ENCODE peak calls at places on chromosomes 6 and 20, in seven cellular contexts. One of them, this sample, is unnamed.

GRCh38 chr6:79713701-79714322 is 82.7 kb downstream of the SH3BGRL2 start:
- DNase-seq in WERI-Rb-1: peak; percentile 62
- DNase-seq in tibial artery: no peak
- DNase-seq in CD8-positive, alpha-beta T cell: peak; percentile 53
- DNase-seq in stomach: peak; percentile 35
- DNase-seq in PC-3: peak; percentile 64
- DNase-seq in endothelial cell of umbilical vein: peak; percentile 64
- DNase-seq in this sample: peak; percentile 82

GRCh38 chr20:35039146-35039545 is 53.5 kb downstream of the TRPC4AP start:
- DNase-seq in WERI-Rb-1: no peak
- DNase-seq in tibial artery: no peak
- DNase-seq in CD8-positive, alpha-beta T cell: no peak
- DNase-seq in stomach: peak; percentile 38
- DNase-seq in PC-3: peak; percentile 87
- DNase-seq in endothelial cell of umbilical vein: no peak
- DNase-seq in this sample: no peak

GRCh38 chr6:149249370-149250357 is 67.8 kb upstream of the TAB2 start:
- DNase-seq in WERI-Rb-1: no peak
- DNase-seq in tibial artery: no peak
- DNase-seq in CD8-positive, alpha-beta T cell: no peak
- DNase-seq in stomach: no peak
- DNase-seq in PC-3: peak; percentile 37
- DNase-seq in endothelial cell of umbilical vein: no peak
- DNase-seq in this sample: no peak

GRCh38 chr6:135146160-135146920 is 34.8 kb upstream of the MYB start:
- DNase-seq in WERI-Rb-1: no peak
- DNase-seq in tibial artery: no peak
- DNase-seq in CD8-positive, alpha-beta T cell: no peak
- DNase-seq in stomach: no peak
- DNase-seq in PC-3: peak; percentile 11
- DNase-seq in endothelial cell of umbilical vein: no peak
- DNase-seq in this sample: no peak

GRCh38 chr6:104537185-104537584 is 322.5 kb downstream of the HACE1 start:
- DNase-seq in WERI-Rb-1: no peak
- DNase-seq in tibial artery: no peak
- DNase-seq in CD8-positive, alpha-beta T cell: no peak
- DNase-seq in stomach: no peak
- DNase-seq in PC-3: peak; percentile 63
- DNase-seq in endothelial cell of umbilical vein: peak; percentile 62
- DNase-seq in this sample: no peak

GRCh38 chr6:78909391-78909790 is 42.0 kb downstream of the IRAK1BP1 start:
- DNase-seq in WERI-Rb-1: no peak
- DNase-seq in tibial artery: no peak
- DNase-seq in CD8-positive, alpha-beta T cell: no peak
- DNase-seq in stomach: no peak
- DNase-seq in PC-3: no peak
- DNase-seq in endothelial cell of umbilical vein: no peak
- DNase-seq in this sample: no peak

GRCh38 chr6:132964101-132964867 is 149.9 kb downstream of the RPS12 start:
- DNase-seq in WERI-Rb-1: no peak
- DNase-seq in tibial artery: no peak
- DNase-seq in CD8-positive, alpha-beta T cell: no peak
- DNase-seq in stomach: no peak
- DNase-seq in PC-3: peak; percentile 86
- DNase-seq in endothelial cell of umbilical vein: peak; percentile 97
- DNase-seq in this sample: no peak

GRCh38 chr20:58571942-58572666 is 56.9 kb upstream of the APCDD1L start:
- DNase-seq in WERI-Rb-1: no peak
- DNase-seq in tibial artery: no peak
- DNase-seq in CD8-positive, alpha-beta T cell: no peak
- DNase-seq in stomach: no peak
- DNase-seq in PC-3: peak; percentile 39
- DNase-seq in endothelial cell of umbilical vein: peak; percentile 62
- DNase-seq in this sample: no peak

GRCh38 chr6:157987788-157988699 is 6.4 kb downstream of the SYNJ2 start:
- DNase-seq in WERI-Rb-1: no peak
- DNase-seq in tibial artery: no peak
- DNase-seq in CD8-positive, alpha-beta T cell: no peak
- DNase-seq in stomach: no peak
- DNase-seq in PC-3: no peak
- DNase-seq in endothelial cell of umbilical vein: no peak
- DNase-seq in this sample: no peak

GRCh38 chr6:116397960-116398359 is 27.2 kb downstream of the DSE start:
- DNase-seq in WERI-Rb-1: no peak
- DNase-seq in tibial artery: no peak
- DNase-seq in CD8-positive, alpha-beta T cell: no peak
- DNase-seq in stomach: no peak
- DNase-seq in PC-3: no peak
- DNase-seq in endothelial cell of umbilical vein: peak; percentile 19
- DNase-seq in this sample: no peak

GRCh38 chr20:17806739-17807441 is 107.1 kb downstream of the BANF2 start:
- DNase-seq in WERI-Rb-1: no peak
- DNase-seq in tibial artery: peak; percentile 83
- DNase-seq in CD8-positive, alpha-beta T cell: no peak
- DNase-seq in stomach: peak; percentile 49
- DNase-seq in PC-3: no peak
- DNase-seq in endothelial cell of umbilical vein: peak; percentile 48
- DNase-seq in this sample: peak; percentile 72

GRCh38 chr6:5506149-5506548 is 244.8 kb downstream of the FARS2 start:
- DNase-seq in WERI-Rb-1: no peak
- DNase-seq in tibial artery: no peak
- DNase-seq in CD8-positive, alpha-beta T cell: no peak
- DNase-seq in stomach: no peak
- DNase-seq in PC-3: no peak
- DNase-seq in endothelial cell of umbilical vein: no peak
- DNase-seq in this sample: no peak

GRCh38 chr20:25197173-25197869 is 1.8 kb downstream of the ENTPD6 start:
- DNase-seq in WERI-Rb-1: no peak
- DNase-seq in tibial artery: no peak
- DNase-seq in CD8-positive, alpha-beta T cell: peak; percentile 27
- DNase-seq in stomach: no peak
- DNase-seq in PC-3: peak; percentile 25
- DNase-seq in endothelial cell of umbilical vein: no peak
- DNase-seq in this sample: peak; percentile 61

GRCh38 chr20:4229415-4229814 is 214.1 kb upstream of the RNF24 start:
- DNase-seq in WERI-Rb-1: no peak
- DNase-seq in tibial artery: no peak
- DNase-seq in CD8-positive, alpha-beta T cell: no peak
- DNase-seq in stomach: no peak
- DNase-seq in PC-3: no peak
- DNase-seq in endothelial cell of umbilical vein: no peak
- DNase-seq in this sample: no peak

GRCh38 chr20:23776067-23776771 is 25.5 kb upstream of the CST1 start:
- DNase-seq in WERI-Rb-1: no peak
- DNase-seq in tibial artery: no peak
- DNase-seq in CD8-positive, alpha-beta T cell: no peak
- DNase-seq in stomach: no peak
- DNase-seq in PC-3: no peak
- DNase-seq in endothelial cell of umbilical vein: no peak
- DNase-seq in this sample: peak; percentile 86

GRCh38 chr6:15073344-15073789 is 172.5 kb upstream of the JARID2 start:
- DNase-seq in WERI-Rb-1: no peak
- DNase-seq in tibial artery: no peak
- DNase-seq in CD8-positive, alpha-beta T cell: no peak
- DNase-seq in stomach: no peak
- DNase-seq in PC-3: peak; percentile 92
- DNase-seq in endothelial cell of umbilical vein: no peak
- DNase-seq in this sample: no peak

GRCh38 chr6:4224082-4224978 is 89.0 kb upstream of the ECI2 start:
- DNase-seq in WERI-Rb-1: peak; percentile 51
- DNase-seq in tibial artery: no peak
- DNase-seq in CD8-positive, alpha-beta T cell: no peak
- DNase-seq in stomach: no peak
- DNase-seq in PC-3: no peak
- DNase-seq in endothelial cell of umbilical vein: no peak
- DNase-seq in this sample: no peak

GRCh38 chr20:17017232-17017631 is 209.6 kb upstream of the PCSK2 start:
- DNase-seq in WERI-Rb-1: no peak
- DNase-seq in tibial artery: no peak
- DNase-seq in CD8-positive, alpha-beta T cell: no peak
- DNase-seq in stomach: no peak
- DNase-seq in PC-3: no peak
- DNase-seq in endothelial cell of umbilical vein: no peak
- DNase-seq in this sample: no peak

GRCh38 chr6:31864818-31865204 is 2.2 kb upstream of the NEU1 start:
- DNase-seq in WERI-Rb-1: no peak
- DNase-seq in tibial artery: no peak
- DNase-seq in CD8-positive, alpha-beta T cell: no peak
- DNase-seq in stomach: no peak
- DNase-seq in PC-3: no peak
- DNase-seq in endothelial cell of umbilical vein: no peak
- DNase-seq in this sample: no peak

GRCh38 chr6:169944415-169944814 is 193.0 kb downstream of the ERMARD start:
- DNase-seq in WERI-Rb-1: no peak
- DNase-seq in tibial artery: no peak
- DNase-seq in CD8-positive, alpha-beta T cell: no peak
- DNase-seq in stomach: no peak
- DNase-seq in PC-3: peak; percentile 54
- DNase-seq in endothelial cell of umbilical vein: peak; percentile 39
- DNase-seq in this sample: no peak

GRCh38 chr20:56631318-56631989 is 2.3 kb downstream of the TFAP2C start:
- DNase-seq in WERI-Rb-1: no peak
- DNase-seq in tibial artery: no peak
- DNase-seq in CD8-positive, alpha-beta T cell: no peak
- DNase-seq in stomach: no peak
- DNase-seq in PC-3: peak; percentile 44
- DNase-seq in endothelial cell of umbilical vein: no peak
- DNase-seq in this sample: peak; percentile 76

GRCh38 chr6:130282234-130282995 is 59.7 kb upstream of the SAMD3 start:
- DNase-seq in WERI-Rb-1: peak; percentile 21
- DNase-seq in tibial artery: no peak
- DNase-seq in CD8-positive, alpha-beta T cell: peak; percentile 34
- DNase-seq in stomach: no peak
- DNase-seq in PC-3: peak; percentile 41
- DNase-seq in endothelial cell of umbilical vein: peak; percentile 19
- DNase-seq in this sample: no peak

GRCh38 chr20:42219005-42219404 is 600.8 kb upstream of the CHD6 start:
- DNase-seq in WERI-Rb-1: no peak
- DNase-seq in tibial artery: no peak
- DNase-seq in CD8-positive, alpha-beta T cell: no peak
- DNase-seq in stomach: no peak
- DNase-seq in PC-3: no peak
- DNase-seq in endothelial cell of umbilical vein: no peak
- DNase-seq in this sample: no peak

GRCh38 chr20:54585222-54585621 is 109.8 kb downstream of the DOK5 start:
- DNase-seq in WERI-Rb-1: no peak
- DNase-seq in tibial artery: no peak
- DNase-seq in CD8-positive, alpha-beta T cell: no peak
- DNase-seq in stomach: no peak
- DNase-seq in PC-3: no peak
- DNase-seq in endothelial cell of umbilical vein: peak; percentile 14
- DNase-seq in this sample: no peak

GRCh38 chr6:111992851-111993250 is 61.1 kb upstream of the CCN6 start:
- DNase-seq in WERI-Rb-1: no peak
- DNase-seq in tibial artery: no peak
- DNase-seq in CD8-positive, alpha-beta T cell: peak; percentile 64
- DNase-seq in stomach: no peak
- DNase-seq in PC-3: peak; percentile 60
- DNase-seq in endothelial cell of umbilical vein: peak; percentile 59
- DNase-seq in this sample: peak; percentile 23
- H3K27me3 ChIP-seq in WERI-Rb-1: no peaks in the 10 kb centered on the region
- H3K27me3 ChIP-seq in tibial artery: no peaks in the 10 kb centered on the region
- H3K27me3 ChIP-seq in CD8-positive, alpha-beta T cell: no peaks in the 10 kb centered on the region
- H3K27me3 ChIP-seq in stomach: no peaks in the 10 kb centered on the region
- H3K27me3 ChIP-seq in PC-3: no peaks in the 10 kb centered on the region
- H3K27me3 ChIP-seq in endothelial cell of umbilical vein: no peaks in the 10 kb centered on the region
- H3K27me3 ChIP-seq in this sample: peaks cover 34% of the 10 kb centered on the region

GRCh38 chr20:43812216-43812615 is 85.4 kb upstream of the GTSF1L start:
- DNase-seq in WERI-Rb-1: no peak
- DNase-seq in tibial artery: no peak
- DNase-seq in CD8-positive, alpha-beta T cell: no peak
- DNase-seq in stomach: no peak
- DNase-seq in PC-3: peak; percentile 42
- DNase-seq in endothelial cell of umbilical vein: no peak
- DNase-seq in this sample: no peak
- TF ChIP-seq CTCF in WERI-Rb-1: no peak
- TF ChIP-seq CTCF in tibial artery: no peak
- TF ChIP-seq CTCF in CD8-positive, alpha-beta T cell: no peak
- TF ChIP-seq CTCF in stomach: no peak
- TF ChIP-seq CTCF in PC-3: no peak
- TF ChIP-seq CTCF in endothelial cell of umbilical vein: no peak
- TF ChIP-seq CTCF in this sample: no peak

DNA sequence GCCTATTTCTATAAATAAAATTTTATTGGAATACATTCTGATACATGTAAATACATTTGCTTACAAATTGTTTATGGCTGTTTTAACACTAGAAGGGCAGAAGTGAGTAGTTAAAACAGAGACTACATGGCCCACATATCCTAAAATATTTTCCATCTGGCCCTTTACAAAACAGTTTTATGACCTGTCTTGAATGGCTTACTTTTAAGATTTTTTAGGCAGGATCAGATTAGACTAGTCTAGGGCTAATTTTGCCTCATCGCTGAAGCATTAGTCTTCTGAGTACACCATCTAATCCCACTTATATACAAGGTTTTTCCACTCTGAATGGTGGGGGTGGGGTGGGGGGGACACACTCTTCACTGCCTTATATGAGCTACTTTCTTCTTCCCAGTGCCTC is 27.1 kb downstream of the PLAGL1 start:
- DNase-seq in WERI-Rb-1: no peak
- DNase-seq in tibial artery: no peak
- DNase-seq in CD8-positive, alpha-beta T cell: no peak
- DNase-seq in stomach: no peak
- DNase-seq in PC-3: no peak
- DNase-seq in endothelial cell of umbilical vein: no peak
- DNase-seq in this sample: no peak
- H3K27me3 ChIP-seq in WERI-Rb-1: no peaks in the 10 kb centered on the region
- H3K27me3 ChIP-seq in tibial artery: no peaks in the 10 kb centered on the region
- H3K27me3 ChIP-seq in CD8-positive, alpha-beta T cell: no peaks in the 10 kb centered on the region
- H3K27me3 ChIP-seq in stomach: no peaks in the 10 kb centered on the region
- H3K27me3 ChIP-seq in PC-3: no peaks in the 10 kb centered on the region
- H3K27me3 ChIP-seq in endothelial cell of umbilical vein: peaks cover 5% of the 10 kb centered on the region
- H3K27me3 ChIP-seq in this sample: peaks cover 17% of the 10 kb centered on the region

GRCh38 chr20:38651154-38651553 is 49.5 kb downstream of the ARHGAP40 start:
- DNase-seq in WERI-Rb-1: no peak
- DNase-seq in tibial artery: no peak
- DNase-seq in CD8-positive, alpha-beta T cell: no peak
- DNase-seq in stomach: no peak
- DNase-seq in PC-3: peak; percentile 21
- DNase-seq in endothelial cell of umbilical vein: no peak
- DNase-seq in this sample: no peak
- TF ChIP-seq CTCF in WERI-Rb-1: no peak
- TF ChIP-seq CTCF in tibial artery: no peak
- TF ChIP-seq CTCF in CD8-positive, alpha-beta T cell: no peak
- TF ChIP-seq CTCF in stomach: no peak
- TF ChIP-seq CTCF in PC-3: no peak
- TF ChIP-seq CTCF in endothelial cell of umbilical vein: no peak
- TF ChIP-seq CTCF in this sample: no peak